ENCODE peak calls at places on chromosomes 4 and X, in five cellular contexts. One of them, this sample, is unnamed.

GRCh38 chr4:41644288-41644914 is 104.1 kb downstream of the PHOX2B start:
- DNase-seq in GM12878: no peak
- DNase-seq in GM12891: no peak
- DNase-seq in HepG2: peak
- DNase-seq in H1: peak
- DNase-seq in this sample: peak

GRCh38 chr4:6548201-6548881 is 26.6 kb upstream of the MAN2B2 start:
- DNase-seq in H1: peak
- DNase-seq in HepG2: peak
- DNase-seq in GM12891: no peak
- DNase-seq in GM12878: no peak
- DNase-seq in this sample: no peak

GRCh38 chr4:119693127-119693526 is 64.5 kb upstream of the PDE5A start:
- DNase-seq in GM12891: no peak
- DNase-seq in HepG2: no peak
- DNase-seq in GM12878: no peak
- DNase-seq in H1: no peak
- DNase-seq in this sample: no peak

GRCh38 chrX:153557618-153558017 is 40.2 kb downstream of the ATP2B3 start:
- DNase-seq in GM12891: no peak
- DNase-seq in GM12878: no peak
- DNase-seq in H1: no peak
- DNase-seq in HepG2: no peak
- DNase-seq in this sample: no peak

GRCh38 chrX:125319646-125320521 is at the start of gene TEX13C:
- DNase-seq in GM12891: no peak
- DNase-seq in HepG2: no peak
- DNase-seq in H1: no peak
- DNase-seq in GM12878: no peak
- DNase-seq in this sample: no peak

GRCh38 chr4:79913581-79913980 is 159.4 kb downstream of the ANTXR2 start:
- DNase-seq in GM12878: no peak
- DNase-seq in H1: no peak
- DNase-seq in GM12891: no peak
- DNase-seq in HepG2: no peak
- DNase-seq in this sample: no peak

GRCh38 chr4:154004450-154004849 is 215.6 kb upstream of the SFRP2 start:
- DNase-seq in GM12878: no peak
- DNase-seq in H1: no peak
- DNase-seq in HepG2: no peak
- DNase-seq in GM12891: no peak
- DNase-seq in this sample: no peak

GRCh38 chrX:153473126-153473525 is 2.8 kb upstream of the HAUS7 start:
- DNase-seq in GM12878: no peak
- DNase-seq in HepG2: no peak
- DNase-seq in H1: no peak
- DNase-seq in GM12891: no peak
- DNase-seq in this sample: no peak

GRCh38 chrX:112259375-112259774 is 176.8 kb upstream of the TRPC5 start:
- DNase-seq in HepG2: no peak
- DNase-seq in H1: no peak
- DNase-seq in GM12891: no peak
- DNase-seq in GM12878: no peak
- DNase-seq in this sample: no peak

GRCh38 chr4:13173974-13174373 is 310.2 kb downstream of the RAB28 start:
- DNase-seq in HepG2: no peak
- DNase-seq in GM12878: no peak
- DNase-seq in GM12891: no peak
- DNase-seq in H1: no peak
- DNase-seq in this sample: no peak

GRCh38 chr4:1715002-1715761 is 3.1 kb upstream of the SLBP start:
- DNase-seq in GM12878: no peak
- DNase-seq in HepG2: no peak
- DNase-seq in H1: no peak
- DNase-seq in GM12891: no peak
- DNase-seq in this sample: no peak
- TF ChIP-seq POLR2A in GM12878: no peak
- TF ChIP-seq POLR2A in HepG2: no peak
- TF ChIP-seq POLR2A in H1: no peak
- TF ChIP-seq POLR2A in GM12891: no peak
- TF ChIP-seq POLR2A in this sample: peak

GRCh38 chr4:107265859-107266258 is 229.7 kb upstream of the DKK2 start:
- DNase-seq in H1: no peak
- DNase-seq in HepG2: no peak
- DNase-seq in GM12891: no peak
- DNase-seq in GM12878: no peak
- DNase-seq in this sample: no peak

GRCh38 chr4:107258359-107258758 is 222.2 kb upstream of the DKK2 start:
- DNase-seq in GM12878: no peak
- DNase-seq in HepG2: no peak
- DNase-seq in H1: no peak
- DNase-seq in GM12891: no peak
- DNase-seq in this sample: no peak

GRCh38 chr4:107255596-107255995 is 219.5 kb upstream of the DKK2 start:
- DNase-seq in GM12878: no peak
- DNase-seq in GM12891: no peak
- DNase-seq in HepG2: no peak
- DNase-seq in H1: no peak
- DNase-seq in this sample: no peak

DNA sequence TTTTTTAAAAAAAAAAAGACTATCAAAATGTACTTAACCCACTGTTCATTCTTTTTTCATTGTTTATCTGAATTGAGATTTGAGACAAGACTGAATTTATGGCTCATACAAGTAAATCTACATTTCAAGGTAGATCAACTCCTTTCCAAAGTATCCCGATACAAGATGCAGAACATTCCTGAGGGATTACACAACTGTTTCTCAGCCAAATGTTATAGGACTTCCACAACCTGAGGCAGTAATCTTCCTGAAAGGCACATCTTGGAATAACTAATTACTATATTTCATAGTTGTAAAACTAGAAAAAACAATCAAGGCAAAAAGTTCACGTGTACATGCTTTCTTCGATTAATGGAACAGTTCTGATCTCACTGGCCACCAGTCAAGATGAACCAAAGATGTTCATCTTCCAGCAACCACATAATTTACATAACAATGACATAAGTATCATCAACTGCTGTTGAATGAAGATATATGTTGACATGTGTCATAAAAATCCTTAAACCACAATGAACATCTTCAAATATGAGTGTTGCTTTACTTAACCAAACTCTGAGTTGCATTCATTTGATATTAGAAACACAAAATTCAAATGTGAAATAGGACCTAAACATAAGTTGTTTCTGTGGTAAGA is 225.2 kb upstream of the DKK2 start:
- DNase-seq in HepG2: no peak
- DNase-seq in H1: no peak
- DNase-seq in GM12878: no peak
- DNase-seq in GM12891: no peak
- DNase-seq in this sample: no peak
- TF ChIP-seq TAF1 in HepG2: no peak
- TF ChIP-seq TAF1 in H1: no peak
- TF ChIP-seq TAF1 in GM12878: no peak
- TF ChIP-seq TAF1 in GM12891: no peak
- TF ChIP-seq TAF1 in this sample: no peak

GRCh38 chr4:174334628-174335027 is 50.9 kb downstream of the CEP44 start:
- DNase-seq in HepG2: no peak
- DNase-seq in H1: no peak
- DNase-seq in GM12891: no peak
- DNase-seq in GM12878: peak
- DNase-seq in this sample: no peak

DNA sequence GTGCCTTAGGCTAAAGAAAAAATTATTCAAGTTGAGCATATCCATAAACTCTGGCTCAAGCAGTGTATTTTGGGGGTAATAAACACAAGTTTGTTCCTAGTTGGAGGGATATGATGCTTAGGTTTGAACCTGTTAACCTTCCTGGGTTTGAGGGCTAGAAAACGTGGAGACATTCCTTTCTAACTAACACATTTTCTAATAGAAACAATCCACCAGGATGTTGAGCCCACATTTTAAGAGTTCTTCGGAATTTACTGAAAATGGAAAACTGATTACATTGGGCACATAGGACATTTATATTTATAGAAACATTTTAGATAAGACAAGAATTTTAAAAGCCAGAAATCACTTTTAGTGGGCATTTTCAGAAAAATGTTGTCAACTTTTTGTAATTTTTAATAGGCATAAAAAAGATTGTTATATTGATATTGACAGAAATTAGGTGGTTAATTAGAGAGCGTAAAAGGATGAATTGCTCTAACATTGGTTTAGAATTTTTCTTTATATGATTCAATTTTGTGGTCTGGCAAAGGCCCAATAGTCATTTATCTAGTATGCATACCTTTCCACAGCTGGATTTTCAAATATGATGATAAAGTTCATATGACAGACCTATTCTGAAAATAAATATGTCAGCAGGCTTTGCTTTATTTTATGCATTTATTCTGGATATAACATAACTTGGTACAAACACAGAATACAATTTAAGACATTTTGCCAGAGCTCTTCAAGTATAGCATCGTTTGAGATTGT is 49.2 kb downstream of the CEP44 start:
- DNase-seq in HepG2: no peak
- DNase-seq in H1: no peak
- DNase-seq in GM12878: no peak
- DNase-seq in GM12891: no peak
- DNase-seq in this sample: no peak
- TF ChIP-seq POLR2AphosphoS5 in HepG2: no peak
- TF ChIP-seq POLR2AphosphoS5 in H1: no peak
- TF ChIP-seq POLR2AphosphoS5 in GM12878: no peak
- TF ChIP-seq POLR2AphosphoS5 in GM12891: no peak
- TF ChIP-seq POLR2AphosphoS5 in this sample: no peak

GRCh38 chrX:56563231-56564116 is at the start of gene UBQLN2:
- DNase-seq in GM12878: no peak
- DNase-seq in H1: peak
- DNase-seq in HepG2: peak
- DNase-seq in GM12891: peak
- DNase-seq in this sample: no peak
- TF ChIP-seq POLR2A in GM12878: peak
- TF ChIP-seq POLR2A in H1: peak
- TF ChIP-seq POLR2A in HepG2: peak
- TF ChIP-seq POLR2A in GM12891: peak
- TF ChIP-seq POLR2A in this sample: peak

GRCh38 chr4:174578366-174578765 is 56.1 kb upstream of the HPGD start:
- DNase-seq in GM12878: no peak
- DNase-seq in H1: no peak
- DNase-seq in HepG2: no peak
- DNase-seq in GM12891: no peak
- DNase-seq in this sample: no peak
- TF ChIP-seq TAF1 in GM12878: no peak
- TF ChIP-seq TAF1 in H1: no peak
- TF ChIP-seq TAF1 in HepG2: no peak
- TF ChIP-seq TAF1 in GM12891: no peak
- TF ChIP-seq TAF1 in this sample: no peak

DNA sequence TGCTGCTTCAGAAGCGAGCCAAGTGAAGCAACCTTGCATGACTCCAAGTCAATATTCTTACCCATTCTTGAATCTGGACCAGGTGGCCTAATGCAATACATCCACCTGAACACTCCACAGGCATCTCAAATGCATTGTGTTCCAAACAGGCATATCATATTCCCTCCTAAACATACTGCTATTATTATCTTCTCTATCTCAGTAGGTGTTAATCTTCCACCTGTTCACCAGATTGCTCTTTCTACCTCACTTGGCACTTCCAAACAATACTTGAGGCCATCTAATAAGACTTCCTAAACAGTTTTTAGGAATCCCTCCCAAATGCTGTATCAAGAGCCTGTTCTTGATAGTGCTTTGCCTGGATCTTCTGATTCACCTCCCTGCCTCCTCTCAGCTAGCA is 90.7 kb downstream of the GPRIN3 start:
- DNase-seq in HepG2: no peak
- DNase-seq in H1: no peak
- DNase-seq in GM12878: no peak
- DNase-seq in GM12891: no peak
- DNase-seq in this sample: no peak
- TF ChIP-seq POLR2AphosphoS5 in HepG2: no peak
- TF ChIP-seq POLR2AphosphoS5 in H1: no peak
- TF ChIP-seq POLR2AphosphoS5 in GM12878: no peak
- TF ChIP-seq POLR2AphosphoS5 in GM12891: no peak
- TF ChIP-seq POLR2AphosphoS5 in this sample: no peak

GRCh38 chrX:20141281-20142220 is at the start of gene EIF1AX:
- DNase-seq in HepG2: peak
- DNase-seq in GM12878: peak
- DNase-seq in H1: peak
- DNase-seq in GM12891: peak
- DNase-seq in this sample: peak
- TF ChIP-seq POLR2A in HepG2: peak
- TF ChIP-seq POLR2A in GM12878: peak
- TF ChIP-seq POLR2A in H1: no peak
- TF ChIP-seq POLR2A in GM12891: peak
- TF ChIP-seq POLR2A in this sample: peak

DNA sequence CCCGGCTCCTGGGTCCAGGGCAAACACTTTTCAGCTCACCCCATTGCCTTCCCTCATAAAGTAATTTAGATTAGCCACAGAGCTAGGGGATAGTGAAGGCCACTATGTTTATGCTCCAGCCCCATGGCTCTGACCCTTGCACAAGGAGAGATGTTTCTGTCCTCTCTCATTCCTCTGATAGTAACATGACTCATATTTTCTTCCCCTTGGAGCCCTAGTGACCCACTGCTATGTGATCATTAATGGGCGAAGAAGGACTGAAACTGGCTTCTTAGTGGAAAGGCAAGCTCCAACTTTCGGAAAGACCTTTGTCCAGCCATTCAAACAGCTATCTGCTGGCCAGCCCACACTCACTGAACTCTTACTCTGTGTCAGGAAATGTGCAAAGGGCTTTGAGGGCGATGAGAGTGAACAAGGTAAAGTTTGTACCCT is 12.3 kb downstream of the CLDN2 start:
- DNase-seq in GM12878: no peak
- DNase-seq in GM12891: no peak
- DNase-seq in H1: no peak
- DNase-seq in HepG2: peak
- DNase-seq in this sample: no peak
- TF ChIP-seq TAF1 in GM12878: no peak
- TF ChIP-seq TAF1 in GM12891: no peak
- TF ChIP-seq TAF1 in H1: no peak
- TF ChIP-seq TAF1 in HepG2: no peak
- TF ChIP-seq TAF1 in this sample: no peak

GRCh38 chr4:118154643-118155042 is 120.4 kb downstream of the NDST3 start:
- DNase-seq in HepG2: no peak
- DNase-seq in GM12891: no peak
- DNase-seq in GM12878: no peak
- DNase-seq in H1: no peak
- DNase-seq in this sample: no peak
- TF ChIP-seq POLR2AphosphoS5 in HepG2: no peak
- TF ChIP-seq POLR2AphosphoS5 in GM12891: no peak
- TF ChIP-seq POLR2AphosphoS5 in GM12878: no peak
- TF ChIP-seq POLR2AphosphoS5 in H1: no peak
- TF ChIP-seq POLR2AphosphoS5 in this sample: no peak

DNA sequence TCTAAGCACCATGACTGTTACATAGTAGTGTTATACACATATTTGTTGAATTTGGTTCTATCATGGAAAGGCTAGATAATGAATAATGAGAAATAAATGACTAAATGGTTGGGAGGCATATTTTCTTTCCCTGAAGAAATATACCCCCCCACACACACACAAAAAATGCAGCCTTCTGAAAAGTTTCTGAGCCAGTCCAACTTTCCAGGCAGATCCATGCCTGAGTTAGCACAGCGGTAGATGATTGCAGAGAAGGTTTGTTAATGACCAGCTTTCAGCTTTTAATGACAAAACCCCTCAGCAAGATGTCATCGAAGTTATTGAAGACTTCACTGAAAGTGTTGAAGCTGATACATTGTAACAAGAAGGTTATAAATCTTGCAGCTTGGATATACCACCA is 61.4 kb downstream of the GBA3 start:
- DNase-seq in HepG2: no peak
- DNase-seq in GM12878: no peak
- DNase-seq in H1: no peak
- DNase-seq in GM12891: no peak
- DNase-seq in this sample: no peak
- TF ChIP-seq POLR2A in HepG2: no peak
- TF ChIP-seq POLR2A in GM12878: no peak
- TF ChIP-seq POLR2A in H1: no peak
- TF ChIP-seq POLR2A in GM12891: no peak
- TF ChIP-seq POLR2A in this sample: no peak